ENCODE peak calls at places on chromosomes 16 and 17, in ten cellular contexts. B, J, G, S, I, D, K, H, F and P are unnamed samples.

GRCh38 chr17:17926840-17927449 is 45.3 kb downstream of the TOM1L2 start:
- DNase-seq in K (peak), G (no peak), S (no peak), H (no peak), J (no peak), F (no peak), I (no peak), B (peak), D (no peak), P (no peak)

GRCh38 chr17:38751144-38751802 is 1.3 kb upstream of the PSMB3 start:
- DNase-seq in K (peak), D (no peak), H (no peak), J (no peak), B (peak), S (no peak), F (no peak), I (no peak), G (no peak), P (no peak)

GRCh38 chr16:11207646-11208045 is 48.4 kb downstream of the SOCS1 start:
- DNase-seq in K (no peak), D (no peak), S (no peak), F (no peak), G (no peak), J (no peak), H (no peak), I (no peak), B (no peak), P (no peak)

GRCh38 chr16:50441758-50442157 is 73.0 kb upstream of the BRD7 start:
- DNase-seq in S (no peak), F (no peak), H (no peak), J (no peak), D (no peak), B (no peak), K (no peak), G (no peak), I (no peak), P (no peak)

GRCh38 chr17:82780981-82781893 is 29.4 kb downstream of the TBCD start:
- DNase-seq in G (no peak), I (no peak), B (no peak), K (peak), J (no peak), S (no peak), F (no peak), D (no peak), H (no peak), P (no peak)

GRCh38 chr17:65139045-65139764 is 2.0 kb downstream of the RGS9 start:
- DNase-seq in F (no peak), D (no peak), S (no peak), K (no peak), G (no peak), H (no peak), J (no peak), B (no peak), I (no peak), P (no peak)

GRCh38 chr17:35242158-35242804 is 591 bp upstream of the SLFN5 start:
- DNase-seq in J (peak), H (peak), D (peak), S (no peak), K (peak), B (peak), G (peak), I (no peak), F (peak), P (peak)

GRCh38 chr17:32701860-32702259 is 175.1 kb downstream of the MYO1D start:
- DNase-seq in S (no peak), F (no peak), J (no peak), G (no peak), I (no peak), K (no peak), D (no peak), B (no peak), H (no peak), P (no peak)

GRCh38 chr17:73305845-73306836 is 5.7 kb downstream of the CDC42EP4 start:
- DNase-seq in G (no peak), F (no peak), D (no peak), K (no peak), H (no peak), S (no peak), B (no peak), J (no peak), I (no peak), P (no peak)

GRCh38 chr17:62995377-62995885 is 29.4 kb downstream of the TANC2 start:
- DNase-seq in I (no peak), B (peak), J (no peak), H (peak), K (peak), G (no peak), D (no peak), S (peak), F (no peak), P (no peak)

GRCh38 chr17:64505320-64506200 is 529 bp downstream of the DDX5 start:
- DNase-seq in H (peak), K (peak), D (no peak), G (peak), B (peak), I (no peak), S (peak), F (peak), J (peak), P (peak)

GRCh38 chr16:67164599-67165061 is at the start of gene HSF4:
- DNase-seq in I (no peak), D (no peak), S (no peak), K (no peak), G (peak), F (no peak), J (peak), H (peak), B (peak), P (peak)

GRCh38 chr17:55152236-55152635 is 112.5 kb upstream of the HLF start:
- DNase-seq in I (no peak), H (no peak), S (no peak), J (no peak), K (no peak), D (no peak), B (no peak), F (no peak), G (no peak), P (no peak)

GRCh38 chr16:4273858-4274291 is 1.1 kb upstream of the TFAP4 start:
- DNase-seq in J (no peak), K (peak), G (peak), B (peak), F (peak), I (no peak), H (peak), S (peak), D (no peak), P (peak)

GRCh38 chr16:17563340-17563739 is 92.6 kb upstream of the XYLT1 start:
- DNase-seq in D (no peak), J (no peak), I (no peak), S (no peak), H (no peak), G (no peak), K (no peak), B (no peak), F (no peak), P (no peak)

GRCh38 chr16:87694441-87695125 is 71.2 kb downstream of the KLHDC4 start:
- DNase-seq in G (no peak), D (no peak), S (no peak), B (no peak), K (no peak), H (no peak), J (no peak), F (no peak), I (no peak), P (no peak)

GRCh38 chr17:18248300-18248731 is 10.2 kb downstream of the FLII start:
- DNase-seq in H (peak), B (peak), G (peak), F (peak), S (no peak), D (no peak), J (peak), I (no peak), K (peak), P (peak)

GRCh38 chr16:85151603-85152413 is 39.5 kb upstream of the CIBAR2 start:
- DNase-seq in B (no peak), K (peak), H (peak), S (no peak), I (no peak), F (no peak), J (peak), D (no peak), G (peak), P (peak)

GRCh38 chr16:74732951-74733350 is 32.3 kb upstream of the MLKL start:
- DNase-seq in J (no peak), I (no peak), B (no peak), K (no peak), H (no peak), S (no peak), G (no peak), D (no peak), F (no peak), P (no peak)

GRCh38 chr17:3512512-3513171 is 36.8 kb downstream of the ASPA start:
- DNase-seq in H (no peak), D (no peak), F (no peak), S (no peak), J (peak), I (no peak), K (peak), B (no peak), G (peak), P (peak)

GRCh38 chr17:21169496-21169895 is 42.7 kb downstream of the DHRS7B start:
- DNase-seq in D (no peak), G (no peak), J (no peak), B (no peak), S (no peak), I (no peak), H (no peak), K (no peak), F (no peak), P (no peak)

GRCh38 chr17:43069368-43069898 is 44.4 kb downstream of the RND2 start:
- DNase-seq in I (no peak), D (no peak), B (no peak), K (no peak), S (no peak), H (no peak), F (no peak), J (no peak), G (no peak), P (no peak)

GRCh38 chr17:43079578-43080302 is 45.4 kb downstream of the BRCA1 start:
- DNase-seq in H (no peak), I (no peak), G (no peak), K (no peak), F (no peak), S (no peak), D (no peak), J (no peak), B (no peak), P (no peak)

GRCh38 chr17:43070257-43070656 is 45.2 kb downstream of the RND2 start:
- DNase-seq in H (no peak), D (no peak), I (no peak), J (no peak), G (no peak), F (no peak), K (no peak), B (no peak), S (no peak), P (no peak)

GRCh38 chr17:43070872-43071271 is 45.8 kb downstream of the RND2 start:
- DNase-seq in F (no peak), J (no peak), H (no peak), D (no peak), S (no peak), G (no peak), K (no peak), B (no peak), I (no peak), P (no peak)

DNA sequence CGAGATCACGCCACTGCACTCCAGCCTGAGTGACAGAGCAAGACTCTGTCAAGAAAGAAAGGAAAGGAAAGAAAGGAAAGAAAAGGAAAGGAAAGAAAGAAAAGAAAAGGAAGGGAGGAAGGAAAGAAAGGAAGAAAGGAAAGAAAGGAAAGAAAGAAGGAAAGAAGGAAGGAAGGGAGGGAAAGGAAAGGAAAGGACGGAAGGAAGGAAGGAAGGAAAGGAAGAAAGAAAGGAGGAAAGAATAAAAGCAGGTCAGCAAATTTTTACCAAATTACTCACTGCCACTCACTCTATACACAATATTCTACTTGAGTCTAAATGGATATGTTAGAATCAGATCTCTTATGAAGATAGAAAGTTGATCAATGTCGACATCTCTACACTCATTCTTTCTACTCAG is 49.8 kb downstream of the RND2 start:
- DNase-seq in K (no peak), H (no peak), J (no peak), S (no peak), D (no peak), B (no peak), G (no peak), F (no peak), I (no peak), P (no peak)
- H3K27ac ChIP-seq in K (no peak), H (no peak), J (no peak), S (no peak), D (no peak), B (no peak), G (no peak), F (no peak), I (no peak), P (no peak)

GRCh38 chr17:80453126-80453979 is 23.1 kb downstream of the NPTX1 start:
- DNase-seq in S (no peak), H (no peak), F (no peak), D (no peak), K (no peak), J (no peak), B (no peak), I (no peak), G (no peak), P (no peak)
- H3K27ac ChIP-seq in S (peak), H (peak), F (no peak), D (no peak), K (no peak), J (no peak), B (no peak), I (peak), G (no peak), P (no peak)

GRCh38 chr17:29616300-29617048 is 6.2 kb downstream of the CORO6 start:
- DNase-seq in K (no peak), I (no peak), S (no peak), B (no peak), H (no peak), D (no peak), F (no peak), J (no peak), G (no peak), P (no peak)

GRCh38 chr17:29617481-29618271 is 5.0 kb downstream of the CORO6 start:
- DNase-seq in J (no peak), G (peak), I (peak), F (peak), D (no peak), K (no peak), H (no peak), S (peak), B (peak), P (peak)

GRCh38 chr17:29618272-29619065 is 4.2 kb downstream of the CORO6 start:
- DNase-seq in B (no peak), K (no peak), S (no peak), F (no peak), H (no peak), J (no peak), D (no peak), G (no peak), I (no peak), P (no peak)

GRCh38 chr17:29615492-29616299 is 7.0 kb downstream of the CORO6 start:
- DNase-seq in K (no peak), I (no peak), G (peak), F (peak), D (no peak), J (peak), H (peak), B (peak), S (peak), P (peak)

GRCh38 chr17:29617125-29617480 is 5.6 kb downstream of the CORO6 start:
- DNase-seq in F (peak), B (peak), G (peak), I (no peak), H (no peak), K (no peak), J (peak), S (peak), D (no peak), P (peak)
- H3K27ac ChIP-seq in F (peak), B (peak), G (no peak), I (no peak), H (no peak), K (no peak), J (no peak), S (peak), D (no peak), P (no peak)

GRCh38 chr16:2911580-2912329 is at the start of gene FLYWCH1:
- DNase-seq in G (peak), K (peak), B (peak), I (peak), F (peak), J (peak), H (peak), D (peak), S (peak), P (peak)
- H3K27ac ChIP-seq in G (peak), K (no peak), B (no peak), I (peak), F (peak), J (peak), H (peak), D (no peak), S (peak), P (peak)

GRCh38 chr17:78111727-78112507 is 16.6 kb downstream of the TMC6 start:
- DNase-seq in J (no peak), F (no peak), B (no peak), G (peak), H (no peak), S (no peak), K (peak), I (no peak), D (no peak), P (peak)
- H3K27ac ChIP-seq in J (no peak), F (peak), B (no peak), G (no peak), H (no peak), S (no peak), K (no peak), I (no peak), D (no peak), P (peak)

DNA sequence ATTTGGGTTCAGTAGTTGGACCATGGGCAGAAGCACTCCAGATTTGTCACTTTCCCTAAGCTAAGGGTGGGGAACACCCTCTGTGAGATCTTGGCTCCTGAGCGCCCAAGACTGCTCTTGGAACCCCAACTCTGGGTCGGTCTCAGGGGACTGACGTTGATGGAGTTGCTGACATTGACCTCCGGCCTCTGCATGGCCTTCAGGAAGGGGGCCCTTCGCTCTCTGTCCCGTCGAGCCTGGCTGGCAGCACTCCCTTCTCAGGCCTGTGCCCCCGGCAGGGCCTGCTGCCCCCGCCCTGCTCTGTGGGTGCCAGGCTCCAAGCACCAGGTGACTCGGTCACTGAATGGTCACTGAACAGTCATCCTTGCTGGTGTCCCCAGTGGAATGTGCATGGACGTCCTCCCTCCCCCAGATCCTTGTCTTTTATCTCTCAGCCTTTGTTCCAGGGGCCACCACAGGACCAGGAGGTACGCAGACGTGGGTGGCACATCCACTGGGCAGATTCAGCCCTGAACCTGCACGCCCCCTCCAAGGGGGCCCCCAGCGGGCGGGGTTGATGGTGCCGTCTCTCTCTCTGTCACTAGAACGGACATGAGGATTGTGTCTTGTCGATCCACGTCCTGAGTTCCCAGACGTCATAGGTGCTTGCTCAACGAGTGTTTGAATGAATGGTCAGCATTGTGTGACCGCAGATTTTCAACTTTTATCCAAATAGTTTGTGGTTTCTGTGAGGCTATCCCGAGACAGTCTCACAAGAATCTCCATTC is 314.5 kb downstream of the SEC14L1 start:
- DNase-seq in B (no peak), H (no peak), J (peak), I (no peak), S (no peak), D (no peak), G (peak), K (no peak), F (no peak), P (no peak)
- H3K27ac ChIP-seq in B (no peak), H (peak), J (peak), I (peak), S (no peak), D (no peak), G (peak), K (no peak), F (peak), P (peak)

GRCh38 chr17:44059101-44059892 is 7.2 kb downstream of the LSM12 start:
- DNase-seq in D (no peak), H (no peak), F (no peak), I (no peak), B (no peak), J (no peak), S (no peak), K (no peak), G (no peak), P (no peak)
- H3K27ac ChIP-seq in D (no peak), H (no peak), F (no peak), I (no peak), B (no peak), J (no peak), S (no peak), K (no peak), G (no peak), P (peak)

DNA sequence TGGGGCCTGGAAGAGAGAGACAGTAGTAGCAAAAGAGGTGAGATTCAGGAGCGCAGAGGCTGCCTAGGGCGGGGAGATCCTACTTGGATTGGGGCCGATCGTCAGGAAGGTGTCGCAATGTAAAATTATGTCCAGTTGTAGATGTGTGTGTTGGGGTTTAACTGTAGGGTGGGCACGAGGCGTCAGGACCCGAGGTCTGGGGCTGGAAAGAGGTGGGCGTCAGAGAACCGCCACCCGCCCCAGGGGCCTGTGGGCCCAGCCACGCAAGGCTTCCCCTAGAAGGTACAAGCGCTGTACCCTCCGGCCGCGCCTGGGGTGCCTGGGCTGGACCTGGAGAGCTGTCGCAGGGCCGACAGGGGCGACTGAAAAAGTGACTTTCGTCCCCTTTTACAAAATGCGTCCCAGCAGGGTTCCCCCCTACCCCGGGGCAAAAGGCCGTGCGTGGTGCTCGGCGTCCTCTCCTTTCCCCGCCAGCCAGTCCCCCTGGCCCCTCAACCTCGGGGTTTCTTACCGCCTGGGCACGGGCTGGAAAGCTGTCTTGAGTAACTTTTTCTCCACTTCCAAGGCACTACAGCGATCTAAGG is 2.8 kb downstream of the IRX3 start:
- DNase-seq in B (no peak), K (no peak), D (no peak), I (no peak), G (peak), H (no peak), S (no peak), J (no peak), F (no peak), P (no peak)
- H3K27ac ChIP-seq in B (no peak), K (no peak), D (no peak), I (no peak), G (peak), H (peak), S (peak), J (no peak), F (no peak), P (peak)